ENCODE peak calls at places on chromosomes 13 and 19, in six cellular contexts. Q is uterus; M is endothelial cell of umbilical vein; V is gastrocnemius medialis; N is left lung; R is naive thymus-derived CD4-positive, alpha-beta T cell. C is an unnamed sample.

GRCh38 chr13:80339578-80339840 is 1.4 kb downstream of the SPRY2 start:
- DNase-seq in Q (no peak), M (no peak), V (no peak), N (no peak), R (no peak), C (no peak)

GRCh38 chr19:51480590-51480989 is 2.3 kb downstream of the CEACAM18 start:
- DNase-seq in Q (no peak), M (no peak), V (no peak), N (no peak), R (no peak), C (no peak)

GRCh38 chr19:3039125-3039524 is 10.0 kb upstream of the TLE2 start:
- DNase-seq in Q (no peak), M (no peak), V (no peak), N (no peak), R (no peak), C (no peak)

GRCh38 chr13:25973085-25973484 is 78.7 kb downstream of the SHISA2 start:
- DNase-seq in Q (no peak), M (no peak), V (peak), N (no peak), R (no peak), C (no peak)

GRCh38 chr13:94114166-94114565 is 365.3 kb downstream of the DCT start:
- DNase-seq in Q (no peak), M (no peak), V (no peak), N (no peak), R (no peak), C (no peak)

GRCh38 chr19:5343848-5344247 is 3.2 kb upstream of the PTPRS start:
- DNase-seq in Q (no peak), M (no peak), V (no peak), N (no peak), R (no peak), C (no peak)

GRCh38 chr19:23402388-23402787 is 7.1 kb upstream of the ZNF91 start:
- DNase-seq in Q (no peak), M (no peak), V (no peak), N (no peak), R (no peak), C (no peak)

GRCh38 chr13:52319876-52320275 is 86.1 kb downstream of the THSD1 start:
- DNase-seq in Q (no peak), M (no peak), V (no peak), N (no peak), R (no peak), C (no peak)

GRCh38 chr19:17420267-17420924 is 549 bp downstream of the MVB12A start:
- DNase-seq in Q (peak), M (peak), V (no peak), N (peak), R (peak), C (no peak)

GRCh38 chr19:12954150-12954962 is 2.7 kb downstream of the GADD45GIP1 start:
- DNase-seq in Q (no peak), M (no peak), V (no peak), N (no peak), R (no peak), C (no peak)

GRCh38 chr13:31073859-31074718 is 87.6 kb downstream of the HSPH1 start:
- DNase-seq in Q (no peak), M (no peak), V (no peak), N (no peak), R (no peak), C (no peak)

GRCh38 chr19:55348317-55349034 is 6.0 kb downstream of the COX6B2 start:
- DNase-seq in Q (no peak), M (no peak), V (no peak), N (no peak), R (no peak), C (no peak)

GRCh38 chr13:18996627-18997051 is 185.0 kb downstream of the TUBA3C start:
- DNase-seq in Q (no peak), M (no peak), V (no peak), N (no peak), R (no peak), C (no peak)

GRCh38 chr19:19743176-19743575 is 10.3 kb upstream of the ZNF14 start:
- DNase-seq in Q (no peak), M (no peak), V (no peak), N (peak), R (no peak), C (no peak)

GRCh38 chr13:59494560-59494970 is 669.2 kb downstream of the DIAPH3 start:
- DNase-seq in Q (no peak), M (peak), V (peak), N (no peak), R (no peak), C (no peak)

GRCh38 chr13:31631071-31631470 is 108.3 kb upstream of the RXFP2 start:
- DNase-seq in Q (no peak), M (peak), V (no peak), N (no peak), R (no peak), C (no peak)

GRCh38 chr13:23547000-23547590 is 23.1 kb upstream of the TNFRSF19 start:
- DNase-seq in Q (peak), M (peak), V (no peak), N (peak), R (no peak), C (no peak)

GRCh38 chr13:34078334-34078999 is 260.5 kb downstream of the RFC3 start:
- DNase-seq in Q (no peak), M (no peak), V (no peak), N (no peak), R (no peak), C (no peak)

GRCh38 chr19:18433039-18433691 is 4.8 kb downstream of the ISYNA1 start:
- DNase-seq in Q (peak), M (no peak), V (no peak), N (no peak), R (peak), C (no peak)

GRCh38 chr13:25843692-25844091 is 208.1 kb downstream of the SHISA2 start:
- DNase-seq in Q (no peak), M (no peak), V (no peak), N (no peak), R (no peak), C (no peak)

GRCh38 chr19:11145147-11145924 is 10.2 kb downstream of the SPC24 start:
- DNase-seq in Q (no peak), M (no peak), V (no peak), N (no peak), R (no peak), C (no peak)

GRCh38 chr19:12932392-12933286 is 872 bp downstream of the FARSA start:
- DNase-seq in Q (no peak), M (no peak), V (no peak), N (no peak), R (no peak), C (no peak)

GRCh38 chr13:89239361-89240127 is 1568.4 kb downstream of the SLITRK5 start:
- DNase-seq in Q (no peak), M (no peak), V (no peak), N (no peak), R (no peak), C (no peak)

GRCh38 chr19:1483067-1483978 is 4.3 kb upstream of the C19orf25 start:
- DNase-seq in Q (no peak), M (no peak), V (no peak), N (peak), R (no peak), C (no peak)

GRCh38 chr19:36081894-36082293 is 27.2 kb downstream of the WDR62 start:
- DNase-seq in Q (no peak), M (no peak), V (no peak), N (no peak), R (no peak), C (no peak)
- H3K27ac ChIP-seq in Q (no peak), M (no peak), V (no peak), N (no peak), R (no peak), C (peak)

DNA sequence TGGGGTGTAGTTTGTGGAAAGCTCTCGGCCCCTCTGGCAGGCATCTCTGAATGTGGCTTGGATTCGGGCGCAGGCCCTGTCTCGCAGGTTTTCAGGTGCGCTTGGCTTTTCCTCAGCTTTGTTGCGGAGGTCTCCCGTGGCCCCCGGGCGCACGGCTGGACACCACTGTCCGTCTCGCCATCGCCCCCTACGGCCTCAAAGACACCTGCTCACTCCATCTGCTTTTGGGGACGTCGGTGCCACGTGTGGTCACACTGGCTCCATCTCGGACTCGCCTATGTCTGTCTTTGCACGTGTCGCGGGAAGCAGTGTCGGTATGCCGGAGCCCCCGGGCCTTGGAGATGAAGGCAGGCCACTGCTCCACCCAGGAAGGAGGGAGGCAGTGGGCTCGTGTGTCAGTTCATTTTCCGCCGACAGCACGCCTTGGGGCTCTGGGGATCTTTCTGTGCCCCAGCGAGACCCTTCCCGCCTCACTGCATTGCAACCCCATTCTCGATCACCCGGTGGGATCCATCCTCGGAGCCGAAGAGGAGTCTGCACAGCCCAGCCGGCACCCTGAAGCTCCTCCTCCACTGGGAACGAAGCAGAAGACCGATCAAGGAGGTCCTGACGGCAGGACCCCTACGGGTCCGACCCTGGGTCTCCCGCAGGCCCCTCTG is 42.1 kb downstream of the ZNF146 start:
- DNase-seq in Q (no peak), M (no peak), V (no peak), N (no peak), R (no peak), C (no peak)
- H3K27ac ChIP-seq in Q (no peak), M (no peak), V (no peak), N (no peak), R (no peak), C (no peak)

DNA sequence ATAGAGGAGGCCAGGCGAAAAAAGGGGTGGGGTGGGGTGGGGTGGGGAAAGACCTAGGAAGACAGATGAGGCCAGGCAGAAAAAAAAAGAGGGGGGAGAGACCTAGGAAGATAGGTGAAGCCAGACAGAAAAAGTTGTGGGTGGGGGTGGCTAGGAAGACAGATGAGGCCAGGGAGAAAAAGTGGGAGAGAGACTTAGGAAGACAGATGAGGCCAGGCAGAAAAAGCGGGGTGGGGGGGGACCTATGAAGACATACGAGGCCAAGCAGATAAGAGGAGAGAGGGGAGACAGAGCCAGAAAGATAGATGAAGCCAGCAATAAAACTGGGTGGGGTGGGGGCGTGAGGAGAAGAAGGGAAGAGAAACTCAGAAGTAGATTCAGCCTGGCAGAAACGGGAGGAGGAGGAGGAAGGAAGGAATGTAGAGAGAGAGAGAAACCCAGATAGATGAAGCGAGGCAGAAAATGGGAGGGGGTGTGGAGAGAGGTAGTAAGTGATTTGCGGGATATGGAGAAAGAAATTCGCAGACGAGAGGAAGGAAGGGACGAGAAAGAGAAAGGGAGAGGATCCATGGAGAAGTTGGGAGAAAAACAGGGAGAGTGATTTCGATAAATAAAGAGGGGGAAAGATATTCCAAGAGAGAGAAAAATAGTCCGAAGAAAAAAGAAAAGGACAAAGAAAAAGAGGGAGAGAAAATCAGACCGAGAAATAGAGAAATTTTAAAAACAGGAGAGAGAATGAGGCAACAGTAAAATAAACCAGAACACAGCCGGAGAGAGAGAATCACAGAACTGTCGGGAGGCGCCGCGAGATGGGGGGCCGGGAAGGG is 12.2 kb upstream of the CACNG6 start:
- DNase-seq in Q (no peak), M (no peak), V (no peak), N (no peak), R (no peak), C (no peak)
- H3K27ac ChIP-seq in Q (no peak), M (peak), V (no peak), N (no peak), R (no peak), C (no peak)

GRCh38 chr13:113402471-113403254 is 38.7 kb upstream of the GRTP1 start:
- DNase-seq in Q (no peak), M (no peak), V (no peak), N (peak), R (no peak), C (no peak)

GRCh38 chr13:113401452-113402415 is 37.8 kb upstream of the GRTP1 start:
- DNase-seq in Q (no peak), M (no peak), V (no peak), N (peak), R (no peak), C (no peak)

GRCh38 chr13:113404366-113404722 is 40.4 kb upstream of the GRTP1 start:
- DNase-seq in Q (no peak), M (no peak), V (no peak), N (peak), R (no peak), C (no peak)

GRCh38 chr13:113404723-113405471 is 41.0 kb upstream of the GRTP1 start:
- DNase-seq in Q (no peak), M (no peak), V (no peak), N (peak), R (no peak), C (no peak)

GRCh38 chr13:113403255-113404104 is 39.5 kb upstream of the GRTP1 start:
- DNase-seq in Q (no peak), M (no peak), V (no peak), N (peak), R (no peak), C (no peak)
- H3K27ac ChIP-seq in Q (no peak), M (no peak), V (peak), N (no peak), R (no peak), C (no peak)

GRCh38 chr13:20263393-20264044 is 31.4 kb upstream of the GJB6 start:
- DNase-seq in Q (no peak), M (no peak), V (no peak), N (no peak), R (no peak), C (no peak)

GRCh38 chr13:20254076-20254475 is 22.0 kb upstream of the GJB6 start:
- DNase-seq in Q (no peak), M (no peak), V (no peak), N (no peak), R (no peak), C (no peak)

GRCh38 chr13:20258963-20259288 is 26.8 kb upstream of the GJB6 start:
- DNase-seq in Q (no peak), M (no peak), V (no peak), N (no peak), R (no peak), C (no peak)

DNA sequence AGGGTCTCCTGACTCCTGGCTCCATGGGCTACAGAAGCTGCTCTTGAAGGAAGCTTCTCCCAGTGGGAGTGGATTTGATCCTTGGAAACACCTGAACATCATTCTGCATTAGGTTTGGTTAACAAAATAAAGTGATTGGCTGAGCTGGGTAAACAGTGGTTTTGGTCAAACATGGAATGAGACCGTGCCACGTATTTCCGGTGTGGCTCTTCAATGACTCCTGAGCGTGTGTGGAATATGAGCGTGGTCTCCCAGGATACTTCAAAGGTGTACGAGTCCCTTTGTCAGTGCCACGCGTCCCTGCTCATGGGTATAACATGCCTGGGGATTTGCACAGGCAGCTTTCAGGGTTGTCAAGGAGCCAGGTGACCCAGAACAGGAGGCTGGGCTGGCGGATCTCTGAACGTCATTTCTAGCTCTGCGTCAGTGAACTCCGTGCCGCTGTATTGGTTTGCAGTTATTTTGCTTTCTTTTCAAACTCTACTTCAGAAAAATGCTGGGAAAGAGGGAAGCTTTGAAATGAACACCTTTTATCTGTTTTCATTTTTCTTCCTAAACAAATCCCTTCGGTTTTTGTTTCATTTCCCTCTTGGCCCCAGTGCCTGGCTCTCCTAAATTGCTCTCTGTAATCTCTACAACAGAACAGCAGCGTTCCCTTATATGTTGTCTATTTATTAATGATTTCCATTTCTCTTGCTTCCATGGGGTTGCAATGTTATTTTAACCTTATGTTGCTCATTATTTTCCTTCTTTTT is 26.3 kb upstream of the GJB6 start:
- DNase-seq in Q (no peak), M (no peak), V (no peak), N (no peak), R (no peak), C (no peak)
- H3K27ac ChIP-seq in Q (no peak), M (no peak), V (no peak), N (no peak), R (no peak), C (no peak)

GRCh38 chr19:8880864-8881488 is 48.8 kb downstream of the MBD3L1 start:
- DNase-seq in Q (no peak), M (no peak), V (no peak), N (no peak), R (no peak), C (no peak)
- H3K27ac ChIP-seq in Q (no peak), M (no peak), V (no peak), N (no peak), R (no peak), C (no peak)

GRCh38 chr19:41861098-41861768 is 1.2 kb downstream of the RPS19 start:
- DNase-seq in Q (no peak), M (no peak), V (no peak), N (no peak), R (no peak), C (no peak)

GRCh38 chr19:41861846-41862245 is 1.8 kb downstream of the RPS19 start:
- DNase-seq in Q (no peak), M (no peak), V (no peak), N (no peak), R (no peak), C (no peak)

GRCh38 chr19:41862445-41862986 is 2.5 kb downstream of the RPS19 start:
- DNase-seq in Q (no peak), M (no peak), V (no peak), N (no peak), R (no peak), C (no peak)

GRCh38 chr19:41864374-41864773 is 4.3 kb downstream of the RPS19 start:
- DNase-seq in Q (no peak), M (no peak), V (no peak), N (no peak), R (no peak), C (no peak)

GRCh38 chr19:41863209-41863931 is 3.3 kb downstream of the RPS19 start:
- DNase-seq in Q (no peak), M (no peak), V (no peak), N (no peak), R (no peak), C (no peak)
- H3K27ac ChIP-seq in Q (no peak), M (no peak), V (no peak), N (no peak), R (peak), C (no peak)

GRCh38 chr19:45621389-45621788 is 17.8 kb downstream of the EML2 start:
- DNase-seq in Q (no peak), M (no peak), V (no peak), N (no peak), R (no peak), C (no peak)

GRCh38 chr19:45613926-45614725 is 12.1 kb upstream of the GPR4 start:
- DNase-seq in Q (peak), M (peak), V (no peak), N (no peak), R (no peak), C (no peak)

GRCh38 chr19:45621976-45622503 is 17.2 kb downstream of the EML2 start:
- DNase-seq in Q (no peak), M (no peak), V (no peak), N (no peak), R (no peak), C (no peak)

GRCh38 chr19:45616709-45617027 is 14.7 kb upstream of the GPR4 start:
- DNase-seq in Q (no peak), M (no peak), V (no peak), N (no peak), R (no peak), C (no peak)

DNA sequence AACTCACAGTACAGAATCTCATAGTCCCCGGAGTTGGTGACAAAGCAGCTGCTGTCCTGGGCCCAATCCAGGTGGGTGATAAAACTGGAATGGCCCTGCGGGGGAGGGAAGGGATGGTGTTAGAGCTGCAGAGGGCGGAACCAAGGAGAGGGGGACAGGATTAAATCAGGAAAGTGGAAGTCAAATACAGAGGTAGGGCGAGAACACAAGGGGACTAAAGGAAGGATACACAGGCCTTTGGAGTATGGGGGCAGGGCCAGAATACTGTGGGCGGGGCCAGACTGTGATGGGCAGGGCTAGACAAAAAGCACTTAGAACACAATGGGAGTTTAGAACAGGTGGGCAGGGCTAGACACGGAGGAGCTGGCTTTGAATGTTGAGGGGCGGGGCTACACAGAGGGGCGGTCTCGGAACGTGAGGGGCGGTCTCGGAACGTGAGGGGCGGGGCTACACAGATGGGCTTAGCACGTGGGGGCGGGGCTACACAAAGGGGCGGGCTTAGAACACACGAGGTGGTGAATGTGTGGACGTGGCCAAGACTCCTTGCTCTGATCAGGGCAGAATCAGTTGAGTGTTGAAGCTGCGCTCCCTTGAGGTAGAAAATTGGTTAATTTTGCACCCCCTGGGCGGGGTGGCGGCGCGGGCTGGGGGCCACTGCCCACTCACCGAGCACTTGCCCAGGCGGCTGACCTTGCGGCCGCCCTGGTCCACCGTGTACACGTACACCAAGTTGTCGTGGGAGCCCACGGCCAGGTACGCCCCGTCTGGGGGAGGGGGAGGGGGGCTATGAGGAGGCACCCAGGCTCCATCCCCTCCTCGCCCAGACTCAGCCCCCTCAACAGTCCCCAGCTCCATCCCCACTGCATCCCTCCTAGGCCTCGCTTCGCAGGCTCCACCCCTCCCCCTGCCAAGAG is 14.0 kb upstream of the GPR4 start:
- DNase-seq in Q (peak), M (peak), V (peak), N (peak), R (peak), C (no peak)
- H3K27ac ChIP-seq in Q (peak), M (peak), V (peak), N (no peak), R (no peak), C (no peak)